ENCODE peak calls at places on chromosomes 13 and 19, in four cellular contexts. O, Y, C and A are unnamed samples.

GRCh38 chr13:26758496-26759155 is 2.0 kb downstream of the GPR12 start:
- DNase-seq in O (no peak), Y (no peak), C (no peak), A (no peak)

GRCh38 chr13:67070306-67070705 is 159.8 kb downstream of the PCDH9 start:
- DNase-seq in C (no peak), O (no peak), Y (no peak), A (no peak)

GRCh38 chr19:35868172-35868822 is at the start of gene APLP1:
- DNase-seq in C (no peak), O (peak; percentile 63), Y (no peak), A (peak; percentile 4)

GRCh38 chr13:113648218-113648615 is 9.8 kb downstream of the ATP4B start:
- DNase-seq in C (no peak), O (no peak), Y (no peak), A (no peak)

GRCh38 chr19:33175886-33176669 is 18.1 kb upstream of the LRP3 start:
- DNase-seq in Y (no peak), O (no peak), C (no peak), A (peak; percentile 35)

GRCh38 chr13:66855110-66855509 is 375.0 kb downstream of the PCDH9 start:
- DNase-seq in O (no peak), Y (no peak), C (no peak), A (no peak)

GRCh38 chr19:48918801-48919247 is 14.7 kb upstream of the DHDH start:
- DNase-seq in Y (peak; percentile 81), O (no peak), C (no peak), A (peak; percentile 36)

GRCh38 chr13:23888658-23889597 is at the start of gene MIPEP:
- DNase-seq in Y (peak; percentile 95), C (peak; percentile 89), O (peak; percentile 84), A (peak; percentile 78)

GRCh38 chr13:41543664-41544300 is 86.4 kb downstream of the RGCC start:
- DNase-seq in O (no peak), C (no peak), Y (no peak), A (no peak)

GRCh38 chr13:63403726-63404125 is 1988.1 kb upstream of the PCDH20 start:
- DNase-seq in O (no peak), Y (no peak), C (no peak), A (no peak)

GRCh38 chr13:110259651-110260050 is 47.3 kb downstream of the COL4A1 start:
- DNase-seq in O (no peak), C (no peak), Y (no peak), A (no peak)

GRCh38 chr13:113393226-113393571 is 29.3 kb upstream of the GRTP1 start:
- DNase-seq in C (no peak), O (no peak), Y (no peak), A (no peak)

GRCh38 chr19:3234800-3235199 is 10.3 kb downstream of the CELF5 start:
- DNase-seq in C (no peak), O (no peak), Y (peak; percentile 42), A (no peak)

GRCh38 chr13:51737609-51738008 is 66.4 kb downstream of the DHRS12 start:
- DNase-seq in Y (no peak), O (no peak), C (no peak), A (no peak)

GRCh38 chr19:36497001-36497400 is 7.6 kb upstream of the ZNF566 start:
- DNase-seq in O (no peak), C (no peak), Y (no peak), A (no peak)

GRCh38 chr19:927044-927706 is 1.3 kb downstream of the ARID3A start:
- DNase-seq in Y (peak; percentile 54), C (peak; percentile 80), O (no peak), A (no peak)